ENCODE peak calls at places on chromosomes 6 and 20, in eight cellular contexts. X is mucosa of descending colon, J is MM.1S, P is ovary, C is cardiac muscle cell, K is BJ, U is dorsolateral prefrontal cortex, Y is RWPE2. Z is an unnamed sample.

GRCh38 chr20:32482251-32483220 is 102.6 kb downstream of the NOL4L start:
- DNase-seq in K (no peak), P (peak; percentile 40), Y (peak; percentile 87), X (peak; percentile 78), J (no peak), C (peak; percentile 67), U (no peak), Z (no peak)

GRCh38 chr20:24118781-24119175 is 130.2 kb upstream of the GGTLC1 start:
- DNase-seq in Y (no peak), P (peak; percentile 27), U (no peak), J (no peak), X (no peak), C (no peak), K (no peak), Z (no peak)

GRCh38 chr6:17032595-17033591 is 69.0 kb upstream of the STMND1 start:
- DNase-seq in X (no peak), C (no peak), J (no peak), Y (no peak), K (peak; percentile 85), P (peak; percentile 57), U (peak; percentile 45), Z (peak; percentile 94)

GRCh38 chr20:41344477-41344876 is 3.9 kb downstream of the LPIN3 start:
- DNase-seq in K (no peak), Y (no peak), X (no peak), J (no peak), C (no peak), U (no peak), P (no peak), Z (no peak)

GRCh38 chr20:21613512-21613911 is 92.0 kb upstream of the PAX1 start:
- DNase-seq in X (no peak), U (no peak), K (no peak), P (no peak), C (no peak), Y (no peak), J (no peak), Z (no peak)

GRCh38 chr6:41712651-41713103 is 22.7 kb downstream of the TFEB start:
- DNase-seq in C (no peak), K (no peak), X (peak; percentile 57), J (no peak), U (peak; percentile 94), P (no peak), Y (no peak), Z (no peak)

GRCh38 chr6:55299285-55299684 is 28.0 kb upstream of the GFRAL start:
- DNase-seq in X (no peak), K (no peak), J (no peak), U (no peak), Y (no peak), C (no peak), P (no peak), Z (no peak)

GRCh38 chr6:81241717-81242116 is 510.8 kb downstream of the TENT5A start:
- DNase-seq in C (peak; percentile 40), X (no peak), P (no peak), J (peak; percentile 22), U (no peak), K (no peak), Y (no peak), Z (peak; percentile 20)

GRCh38 chr6:135159531-135159930 is 21.6 kb upstream of the MYB start:
- DNase-seq in C (no peak), X (no peak), U (no peak), J (no peak), P (no peak), Y (no peak), K (no peak), Z (no peak)

GRCh38 chr6:56575736-56576135 is 67.0 kb downstream of the DST start:
- DNase-seq in U (no peak), P (no peak), C (no peak), X (no peak), Y (no peak), K (no peak), J (no peak), Z (no peak)

GRCh38 chr6:64622944-64623343 is 987.3 kb downstream of the PHF3 start:
- DNase-seq in C (no peak), U (no peak), Y (no peak), X (no peak), K (no peak), P (no peak), J (no peak), Z (no peak)

GRCh38 chr6:42403415-42403814 is 48.3 kb downstream of the TRERF1 start:
- DNase-seq in K (no peak), C (no peak), U (no peak), X (no peak), P (no peak), Y (peak; percentile 77), J (no peak), Z (no peak)

GRCh38 chr20:8255945-8256632 is 124.0 kb downstream of the PLCB1 start:
- DNase-seq in C (no peak), Y (no peak), P (no peak), K (no peak), J (no peak), X (no peak), U (no peak), Z (no peak)

GRCh38 chr6:112037783-112038216 is 16.1 kb upstream of the CCN6 start:
- DNase-seq in X (peak; percentile 68), Y (no peak), P (peak; percentile 70), U (peak; percentile 48), C (no peak), J (no peak), K (peak; percentile 86), Z (peak; percentile 88)

GRCh38 chr6:2231438-2231837 is 14.0 kb downstream of the GMDS start:
- DNase-seq in U (no peak), K (no peak), X (no peak), Y (no peak), J (no peak), C (no peak), P (no peak), Z (peak; percentile 53)

GRCh38 chr6:161444464-161444863 is 170.6 kb upstream of the AGPAT4 start:
- DNase-seq in P (peak; percentile 27), X (no peak), K (no peak), C (no peak), U (peak; percentile 76), J (no peak), Y (no peak), Z (peak; percentile 63)

GRCh38 chr6:113015249-113015648 is 668.1 kb downstream of the RFPL4B start:
- DNase-seq in U (no peak), K (peak; percentile 37), Y (no peak), C (no peak), P (peak; percentile 18), J (no peak), X (no peak), Z (no peak)

GRCh38 chr6:16146527-16146955 is 17.7 kb downstream of the MYLIP start:
- DNase-seq in Y (no peak), X (no peak), C (no peak), J (no peak), U (no peak), P (no peak), K (no peak), Z (no peak)

DNA sequence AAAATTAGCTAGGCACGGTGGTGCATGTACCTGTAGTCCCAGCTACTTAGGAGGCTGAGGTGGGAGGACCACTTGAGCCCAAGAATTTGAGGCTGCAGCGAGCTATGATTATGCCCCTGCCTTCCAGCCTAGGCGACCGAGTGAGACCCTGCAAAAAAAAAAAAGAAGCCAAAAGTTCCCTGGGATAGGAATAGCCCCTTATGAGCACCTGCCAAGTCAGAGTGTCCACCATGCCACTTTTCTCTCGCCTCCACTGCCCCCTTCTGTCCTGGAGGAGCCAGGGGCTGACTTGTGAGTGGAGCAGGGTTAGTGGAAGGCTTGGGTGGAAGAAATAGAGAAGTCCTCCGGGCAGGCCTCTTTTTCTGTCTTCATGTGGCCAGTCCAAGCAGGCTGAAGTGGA is 12.1 kb upstream of the DDX27 start:
- DNase-seq in P (no peak), C (no peak), K (no peak), J (peak; percentile 14), U (no peak), Y (no peak), X (no peak), Z (no peak)
- TF ChIP-seq CTCF in P (no peak), C (no peak), K (no peak), J (peak; percentile 38), U (no peak), Y (no peak), X (no peak), Z (no peak)

DNA sequence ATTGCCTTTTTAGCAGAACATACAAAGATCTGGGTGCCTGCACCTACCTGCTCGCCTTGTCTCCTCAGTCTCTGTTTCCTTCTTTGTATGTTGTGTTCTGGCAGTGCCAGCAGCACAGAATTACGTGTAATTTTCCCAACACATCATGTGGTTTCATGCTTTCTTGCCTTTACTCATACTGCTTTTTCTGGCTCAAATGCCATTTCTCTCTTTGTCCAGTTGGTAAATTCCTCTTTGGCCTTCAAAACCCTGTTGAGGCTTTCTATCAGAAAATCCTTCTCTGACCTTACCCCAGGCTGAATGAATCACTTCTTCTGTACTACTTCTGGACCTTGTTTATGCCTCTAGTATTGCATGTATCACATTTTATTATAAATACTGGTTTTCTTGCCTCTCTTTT is 31.8 kb downstream of the L3MBTL3 start:
- DNase-seq in Y (no peak), C (no peak), K (no peak), J (no peak), U (no peak), X (no peak), P (no peak), Z (peak; percentile 15)
- H3K4me3 ChIP-seq in Y (no peak overlapping the region), C (no peak overlapping the region), K (no peak overlapping the region), J (no peak overlapping the region), U (no peak overlapping the region), X (no peak overlapping the region), P (no peak overlapping the region), Z (no peak overlapping the region)

GRCh38 chr20:33933469-33933909 is 60.2 kb upstream of the RALY start:
- DNase-seq in K (no peak), P (peak; percentile 39), X (peak; percentile 51), Y (no peak), C (peak; percentile 69), J (peak; percentile 39), U (peak; percentile 75), Z (no peak)
- TF ChIP-seq CTCF in K (peak; percentile 49), P (no peak), X (peak; percentile 23), Y (peak; percentile 76), C (peak; percentile 56), J (peak; percentile 45), U (peak; percentile 32), Z (peak; percentile 22)

GRCh38 chr6:144583614-144583954 is 298.4 kb downstream of the UTRN start:
- DNase-seq in P (no peak), Y (no peak), J (no peak), C (no peak), U (no peak), K (no peak), X (no peak), Z (no peak)
- H3K4me3 ChIP-seq in P (no peak overlapping the region), Y (no peak overlapping the region), J (peak overlapping the region; percentile 57), C (peak overlapping the region; percentile 16), U (peak overlapping the region; percentile 41), K (peak overlapping the region; percentile 26), X (no peak overlapping the region), Z (peak overlapping the region; percentile 33)

GRCh38 chr6:141968632-141969031 is 164.1 kb upstream of the GJE1 start:
- DNase-seq in U (no peak), P (no peak), X (no peak), K (no peak), J (no peak), Y (no peak), C (no peak), Z (no peak)

GRCh38 chr6:141963543-141964295 is 169.0 kb upstream of the GJE1 start:
- DNase-seq in Y (no peak), C (no peak), J (no peak), U (no peak), X (no peak), K (no peak), P (no peak), Z (no peak)

GRCh38 chr6:141969201-141969600 is 163.5 kb upstream of the GJE1 start:
- DNase-seq in C (no peak), X (no peak), J (no peak), K (no peak), P (no peak), Y (no peak), U (no peak), Z (no peak)

GRCh38 chr6:141965016-141965545 is 167.6 kb upstream of the GJE1 start:
- DNase-seq in P (no peak), J (no peak), X (no peak), U (no peak), K (no peak), Y (no peak), C (peak; percentile 52), Z (no peak)
- TF ChIP-seq CTCF in P (no peak), J (no peak), X (no peak), U (no peak), K (no peak), Y (no peak), C (no peak), Z (no peak)

Z was measured in astrocyte of the cerebellum.